ENCODE peak calls at places on chromosomes 6 and 20, in eight cellular contexts. E, G, N, S, L, R, Y and V are unnamed samples.

GRCh38 chr20:61682998-61683681 is 382.5 kb downstream of the TAF4 start:
- DNase-seq in E (no peak), G (no peak), N (no peak), S (no peak), L (no peak), R (no peak), Y (no peak), V (no peak)

GRCh38 chr6:170143401-170144150 is 147.3 kb downstream of the DLL1 start:
- DNase-seq in E (no peak), G (no peak), N (no peak), S (no peak), L (peak), R (no peak), Y (no peak), V (no peak)

GRCh38 chr6:83536034-83536646 is 23.8 kb downstream of the PRSS35 start:
- DNase-seq in E (peak), G (no peak), N (no peak), S (no peak), L (peak), R (peak), Y (peak), V (no peak)

GRCh38 chr20:19947611-19948264 is 69.4 kb upstream of the NAA20 start:
- DNase-seq in E (peak), G (no peak), N (no peak), S (no peak), L (no peak), R (peak), Y (peak), V (no peak)

GRCh38 chr6:32047855-32048766 is 9.9 kb downstream of the CYP21A2 start:
- DNase-seq in E (peak), G (no peak), N (peak), S (no peak), L (peak), R (peak), Y (peak), V (no peak)

GRCh38 chr6:29816030-29816429 is 11.6 kb upstream of the HLA-G start:
- DNase-seq in E (peak), G (no peak), N (no peak), S (no peak), L (no peak), R (no peak), Y (no peak), V (no peak)

GRCh38 chr20:20248620-20249200 is 119.2 kb upstream of the INSM1 start:
- DNase-seq in E (no peak), G (no peak), N (no peak), S (no peak), L (no peak), R (no peak), Y (no peak), V (no peak)

GRCh38 chr6:8279094-8279805 is 156.1 kb downstream of the SLC35B3 start:
- DNase-seq in E (no peak), G (no peak), N (peak), S (no peak), L (no peak), R (no peak), Y (no peak), V (no peak)

GRCh38 chr6:169250660-169251059 is 3.0 kb downstream of the THBS2 start:
- DNase-seq in E (peak), G (no peak), N (no peak), S (peak), L (no peak), R (peak), Y (peak), V (no peak)

GRCh38 chr6:138953451-138953850 is 34.6 kb downstream of the REPS1 start:
- DNase-seq in E (peak), G (no peak), N (no peak), S (no peak), L (no peak), R (no peak), Y (peak), V (no peak)

GRCh38 chr20:3046677-3047462 is 1.0 kb downstream of the MRPS26 start:
- DNase-seq in E (no peak), G (no peak), N (peak), S (no peak), L (no peak), R (no peak), Y (no peak), V (no peak)